ENCODE peak calls at places on chromosomes 5 and 9, in four cellular contexts. E, W, O and K are unnamed samples.

GRCh38 chr5:140292212-140293040 is 10.5 kb downstream of the PFDN1 start:
- DNase-seq in E (no peak), W (no peak), O (no peak), K (no peak)

GRCh38 chr9:20394928-20395327 is 227.4 kb downstream of the MLLT3 start:
- DNase-seq in E (no peak), W (no peak), O (no peak), K (no peak)

GRCh38 chr5:133974142-133974541 is 5.7 kb upstream of the C5orf15 start:
- DNase-seq in E (no peak), W (no peak), O (no peak), K (no peak)

GRCh38 chr5:147628054-147628895 is 118.4 kb upstream of the DPYSL3 start:
- DNase-seq in E (no peak), W (peak), O (peak), K (peak)

GRCh38 chr5:165920655-165921054 is 2370.8 kb upstream of the WWC1 start:
- DNase-seq in E (no peak), W (no peak), O (no peak), K (no peak)

GRCh38 chr9:6212722-6213375 is 2.8 kb upstream of the IL33 start:
- DNase-seq in E (no peak), W (no peak), O (no peak), K (no peak)

GRCh38 chr5:173746050-173746449 is 129.6 kb upstream of the BOD1 start:
- DNase-seq in E (no peak), W (no peak), O (no peak), K (no peak)

GRCh38 chr9:113600871-113601545 is 137.5 kb downstream of the RGS3 start:
- DNase-seq in E (no peak), W (no peak), O (no peak), K (no peak)

GRCh38 chr5:161507591-161507990 is 38.9 kb downstream of the GABRB2 start:
- DNase-seq in E (no peak), W (no peak), O (no peak), K (no peak)

GRCh38 chr5:136007271-136007670 is 21.5 kb upstream of the TGFBI start:
- DNase-seq in E (no peak), W (no peak), O (no peak), K (no peak)